ENCODE peak calls at places on chromosomes 5 and 9, in five cellular contexts. K is KG1; C is stimulated activated CD4-positive, alpha-beta T cell treated with anti-CD3 and anti-CD28 coated beads, Interleukin-4, amount 100 ng/mL, for 24 hours; X is HFF-Myc; F is stomach. V is an unnamed sample.
A peak's percentile ranks its signal among the peaks of the same experiment; 100 is the strongest.

GRCh38 chr5:102815560-102816324 is 60.6 kb downstream of the PAM start:
- DNase-seq in K (no peak), C (no peak), X (no peak), F (no peak), V (no peak)

GRCh38 chr5:135398160-135398854 is 724 bp downstream of the MACROH2A1 start:
- DNase-seq in K (no peak), C (peak; percentile 45), X (no peak), F (peak; percentile 48), V (peak; percentile 15)

GRCh38 chr9:69759478-69760277 is at the start of gene PTAR1:
- DNase-seq in K (peak; percentile 86), C (peak; percentile 89), X (peak; percentile 55), F (peak; percentile 92), V (peak; percentile 82)

GRCh38 chr9:73412874-73413273 is 261.2 kb downstream of the ANXA1 start:
- DNase-seq in K (no peak), C (no peak), X (no peak), F (no peak), V (no peak)

GRCh38 chr9:33024126-33024965 is 727 bp upstream of the DNAJA1 start:
- DNase-seq in K (no peak), C (peak; percentile 46), X (no peak), F (no peak), V (peak; percentile 8)

GRCh38 chr9:15268796-15269195 is 38.2 kb downstream of the TTC39B start:
- DNase-seq in K (no peak), C (no peak), X (no peak), F (no peak), V (no peak)

GRCh38 chr5:60687927-60688720 is 11.8 kb downstream of the DEPDC1B start:
- DNase-seq in K (no peak), C (no peak), X (peak; percentile 44), F (no peak), V (peak; percentile 49)

GRCh38 chr5:35920890-35921289 is 17.5 kb downstream of the CAPSL start:
- DNase-seq in K (no peak), C (no peak), X (no peak), F (no peak), V (no peak)

GRCh38 chr5:10328323-10328722 is 20.6 kb upstream of the CMBL start:
- DNase-seq in K (no peak), C (no peak), X (no peak), F (no peak), V (no peak)

GRCh38 chr5:12661617-12662370 is 757.5 kb upstream of the CTNND2 start:
- DNase-seq in K (no peak), C (no peak), X (no peak), F (no peak), V (no peak)

GRCh38 chr5:155080721-155081120 is 67.2 kb downstream of the KIF4B start:
- DNase-seq in K (no peak), C (no peak), X (no peak), F (no peak), V (no peak)

GRCh38 chr9:92043002-92043401 is 72.2 kb downstream of the SPTLC1 start:
- DNase-seq in K (no peak), C (no peak), X (no peak), F (no peak), V (no peak)

GRCh38 chr5:122584411-122585110 is 190.3 kb upstream of the SNX2 start:
- DNase-seq in K (no peak), C (no peak), X (no peak), F (no peak), V (no peak)

GRCh38 chr5:159864885-159865622 is 51.2 kb upstream of the ADRA1B start:
- DNase-seq in K (no peak), C (no peak), X (no peak), F (no peak), V (peak; percentile 36)

GRCh38 chr9:82604947-82605656 is 457.8 kb downstream of the RASEF start:
- DNase-seq in K (no peak), C (no peak), X (no peak), F (peak; percentile 30), V (no peak)

GRCh38 chr9:87395804-87396458 is 101.7 kb upstream of the DAPK1 start:
- DNase-seq in K (no peak), C (no peak), X (no peak), F (peak; percentile 42), V (peak; percentile 79)

GRCh38 chr9:121725008-121725795 is 73.8 kb downstream of the DAB2IP start:
- DNase-seq in K (no peak), C (no peak), X (peak; percentile 98), F (peak; percentile 90), V (no peak)

GRCh38 chr5:111280282-111280901 is 56.2 kb downstream of the CAMK4 start:
- DNase-seq in K (no peak), C (no peak), X (no peak), F (no peak), V (no peak)

GRCh38 chr9:34627716-34628655 is 880 bp downstream of the ARID3C start:
- DNase-seq in K (no peak), C (no peak), X (no peak), F (no peak), V (no peak)

GRCh38 chr5:65482727-65483473 is 1.2 kb upstream of the ADAMTS6 start:
- DNase-seq in K (peak; percentile 39), C (no peak), X (no peak), F (no peak), V (peak; percentile 21)

GRCh38 chr9:114988962-114989599 is 58.7 kb upstream of the TNFSF8 start:
- DNase-seq in K (no peak), C (peak; percentile 52), X (no peak), F (no peak), V (no peak)

GRCh38 chr9:86464242-86464641 is 110.0 kb upstream of the TUT7 start:
- DNase-seq in K (no peak), C (no peak), X (no peak), F (peak; percentile 60), V (no peak)

GRCh38 chr5:145847499-145848497 is 12.7 kb upstream of the PRELID2 start:
- DNase-seq in K (no peak), C (no peak), X (peak; percentile 68), F (no peak), V (peak; percentile 64)

GRCh38 chr5:109373932-109374331 is 35.8 kb downstream of the PJA2 start:
- DNase-seq in K (no peak), C (no peak), X (no peak), F (no peak), V (no peak)

GRCh38 chr9:126664893-126665695 is 51.4 kb downstream of the LMX1B start:
- DNase-seq in K (no peak), C (no peak), X (no peak), F (no peak), V (no peak)

GRCh38 chr5:139638090-139638735 is 9.9 kb upstream of the CXXC5 start:
- DNase-seq in K (no peak), C (no peak), X (no peak), F (peak; percentile 86), V (peak; percentile 85)

GRCh38 chr9:121736147-121736721 is 84.8 kb downstream of the DAB2IP start:
- DNase-seq in K (no peak), C (no peak), X (no peak), F (peak; percentile 82), V (no peak)

GRCh38 chr9:121321039-121321503 is 49.0 kb downstream of the STOM start:
- DNase-seq in K (peak; percentile 26), C (no peak), X (no peak), F (no peak), V (no peak)

GRCh38 chr5:171946382-171946781 is 60.1 kb downstream of the FBXW11 start:
- DNase-seq in K (no peak), C (no peak), X (no peak), F (no peak), V (no peak)

GRCh38 chr5:17918373-17919104 is 284.3 kb downstream of the TAF11L14 start:
- DNase-seq in K (no peak), C (no peak), X (no peak), F (no peak), V (peak; percentile 18)

V was measured in Caki2.